ENCODE peak calls at places on chromosome 12, in ten cellular contexts. Z, S, D, X, Y, B, U, J, V and K are unnamed samples.

GRCh38 chr12:80593766-80594165 is 113.7 kb upstream of the MYF6 start:
- DNase-seq in Z (no peak), S (no peak), D (no peak), X (no peak), Y (no peak), B (no peak), U (no peak), J (no peak), V (no peak), K (no peak)

GRCh38 chr12:114288071-114288470 is 117.9 kb downstream of the TBX5 start:
- DNase-seq in Z (no peak), S (no peak), D (no peak), X (no peak), Y (no peak), B (no peak), U (no peak), J (no peak), V (no peak), K (no peak)

GRCh38 chr12:62943779-62944395 is 8.9 kb upstream of the PPM1H start:
- DNase-seq in Z (no peak), S (no peak), D (no peak), X (no peak), Y (no peak), B (no peak), U (no peak), J (no peak), V (no peak), K (no peak)

GRCh38 chr12:48165089-48166031 is 8.0 kb upstream of the ASB8 start:
- DNase-seq in Z (peak), S (no peak), D (no peak), X (no peak), Y (peak), B (no peak), U (no peak), J (no peak), V (no peak), K (no peak)

GRCh38 chr12:75315518-75315917 is 14.6 kb downstream of the CAPS2 start:
- DNase-seq in Z (no peak), S (no peak), D (no peak), X (no peak), Y (no peak), B (no peak), U (no peak), J (no peak), V (no peak), K (no peak)

GRCh38 chr12:24387381-24387780 is 437.9 kb upstream of the SOX5 start:
- DNase-seq in Z (no peak), S (no peak), D (no peak), X (no peak), Y (no peak), B (no peak), U (no peak), J (no peak), V (no peak), K (no peak)

GRCh38 chr12:89880695-89881350 is 172.2 kb upstream of the ATP2B1 start:
- DNase-seq in Z (no peak), S (peak), D (peak), X (peak), Y (no peak), B (no peak), U (peak), J (no peak), V (no peak), K (no peak)

GRCh38 chr12:125169870-125170269 is 104.6 kb downstream of the AACS start:
- DNase-seq in Z (no peak), S (no peak), D (no peak), X (no peak), Y (no peak), B (no peak), U (no peak), J (no peak), V (no peak), K (no peak)

GRCh38 chr12:132487311-132487741 is 2.6 kb upstream of the FBRSL1 start:
- DNase-seq in Z (no peak), S (no peak), D (no peak), X (no peak), Y (no peak), B (no peak), U (no peak), J (no peak), V (peak), K (no peak)

GRCh38 chr12:14999421-15000047 is 26.7 kb downstream of the PDE6H start:
- DNase-seq in Z (no peak), S (no peak), D (no peak), X (no peak), Y (no peak), B (no peak), U (no peak), J (no peak), V (no peak), K (no peak)

GRCh38 chr12:92593734-92594402 is 108.9 kb upstream of the PLEKHG7 start:
- DNase-seq in Z (no peak), S (peak), D (peak), X (peak), Y (no peak), B (peak), U (peak), J (peak), V (peak), K (peak)

GRCh38 chr12:25592725-25593495 is 39.8 kb upstream of the LMNTD1 start:
- DNase-seq in Z (no peak), S (no peak), D (no peak), X (no peak), Y (no peak), B (no peak), U (no peak), J (no peak), V (no peak), K (no peak)

GRCh38 chr12:42014972-42015371 is 129.7 kb downstream of the GXYLT1 start:
- DNase-seq in Z (no peak), S (no peak), D (no peak), X (no peak), Y (no peak), B (no peak), U (no peak), J (no peak), V (no peak), K (no peak)

GRCh38 chr12:112107728-112108447 is 695 bp downstream of the NAA25 start:
- DNase-seq in Z (no peak), S (no peak), D (no peak), X (no peak), Y (peak), B (no peak), U (peak), J (no peak), V (no peak), K (no peak)

GRCh38 chr12:4720637-4720995 is 416 bp downstream of the GALNT8 start:
- DNase-seq in Z (no peak), S (no peak), D (no peak), X (no peak), Y (no peak), B (no peak), U (peak), J (no peak), V (no peak), K (no peak)

GRCh38 chr12:45388545-45388944 is 172.7 kb downstream of the ANO6 start:
- DNase-seq in Z (peak), S (no peak), D (no peak), X (no peak), Y (peak), B (no peak), U (peak), J (no peak), V (no peak), K (no peak)

GRCh38 chr12:9122166-9122609 is 6.5 kb upstream of the A2M start:
- DNase-seq in Z (no peak), S (no peak), D (no peak), X (no peak), Y (no peak), B (no peak), U (no peak), J (no peak), V (no peak), K (no peak)

GRCh38 chr12:60872850-60873713 is 1277.3 kb downstream of the SLC16A7 start:
- DNase-seq in Z (no peak), S (peak), D (no peak), X (no peak), Y (no peak), B (no peak), U (no peak), J (peak), V (peak), K (no peak)

DNA sequence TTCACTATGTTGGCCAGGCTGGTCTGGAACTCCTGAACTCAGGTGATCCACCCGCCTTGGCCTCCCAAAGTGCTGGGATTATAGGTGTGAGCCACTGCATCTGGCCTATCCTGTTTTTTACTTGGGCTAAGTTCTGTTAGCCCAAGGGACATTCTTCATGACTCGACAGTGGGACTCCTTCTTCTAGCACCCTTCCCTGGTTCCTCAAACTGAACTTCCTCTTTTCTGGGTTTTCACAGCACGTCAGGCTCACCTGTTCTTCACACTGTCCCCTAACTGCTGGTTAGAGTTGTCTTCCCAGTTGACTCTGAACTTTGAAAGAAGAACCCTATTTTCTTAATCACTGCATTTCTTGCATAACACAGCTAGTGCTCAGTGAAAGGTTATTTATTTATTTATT is 22.5 kb downstream of the CABP1 start:
- DNase-seq in Z (no peak), S (no peak), D (peak), X (no peak), Y (no peak), B (no peak), U (no peak), J (no peak), V (no peak), K (no peak)
- TF ChIP-seq POLR2AphosphoS5 in Z (no peak), S (no peak), D (no peak), X (no peak), Y (no peak), B (no peak), U (no peak), J (no peak), V (no peak), K (no peak)

DNA sequence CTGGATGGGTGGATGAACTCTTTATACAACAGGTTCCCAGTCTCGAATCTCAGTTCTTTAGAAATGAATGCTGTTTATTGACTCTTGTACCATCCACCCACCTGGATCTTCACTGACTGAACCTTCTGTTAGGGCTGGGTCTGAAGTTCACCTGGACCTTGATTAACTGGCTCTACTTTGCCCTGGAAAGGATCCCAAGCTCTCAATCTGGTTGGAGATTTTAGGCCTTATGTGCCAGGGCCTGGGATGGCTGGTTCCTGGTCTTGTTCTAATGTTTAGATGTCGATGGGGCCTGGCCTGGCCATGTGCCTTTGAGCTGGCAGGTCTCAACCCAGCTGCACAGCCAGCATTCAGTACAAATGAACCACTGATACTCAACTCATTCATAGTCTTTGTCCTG is 76.5 kb upstream of the MED13L start:
- DNase-seq in Z (no peak), S (no peak), D (no peak), X (no peak), Y (no peak), B (peak), U (no peak), J (no peak), V (no peak), K (no peak)
- TF ChIP-seq POLR2A in Z (no peak), S (no peak), D (no peak), X (no peak), Y (no peak), B (no peak), U (no peak), J (no peak), V (no peak), K (no peak)

DNA sequence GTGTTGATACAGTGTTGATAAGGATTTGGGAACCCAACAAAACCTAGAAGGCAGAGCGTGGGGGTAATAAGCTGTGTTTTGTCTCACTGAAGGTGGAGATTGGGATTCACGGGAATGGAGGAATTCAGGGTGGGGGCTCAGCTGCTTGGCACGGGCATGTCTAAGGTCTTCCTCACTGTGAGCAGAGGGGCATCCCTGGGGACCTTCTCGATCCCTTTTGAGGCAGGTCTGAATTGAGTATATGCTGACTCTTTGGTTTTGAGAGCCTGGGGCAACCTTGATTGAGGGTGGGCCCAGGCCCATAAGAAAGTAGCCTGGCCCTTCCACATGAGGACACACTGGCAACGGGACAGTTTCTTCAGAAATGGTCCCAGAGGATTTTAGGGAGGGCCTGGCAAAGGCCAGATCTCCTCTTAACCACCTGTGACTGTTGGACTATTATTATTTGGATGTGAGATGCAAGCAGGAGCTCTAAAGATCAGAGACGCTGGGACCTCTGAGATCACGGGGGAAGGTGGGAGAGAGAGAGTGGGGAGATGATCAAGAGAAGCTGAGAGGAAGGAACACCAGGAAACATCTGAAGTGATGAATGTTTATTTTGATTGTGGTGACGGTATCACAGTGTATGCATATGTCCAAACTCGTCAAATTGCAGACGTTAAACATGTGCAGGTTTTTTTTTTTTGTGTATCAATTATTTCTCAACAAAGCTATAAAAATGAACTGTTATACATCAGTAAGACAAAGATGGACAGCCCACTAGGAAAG is 48.4 kb downstream of the SMIM41 start:
- DNase-seq in Z (no peak), S (no peak), D (no peak), X (no peak), Y (peak), B (no peak), U (no peak), J (no peak), V (no peak), K (no peak)
- TF ChIP-seq POLR2AphosphoS5 in Z (no peak), S (no peak), D (no peak), X (no peak), Y (no peak), B (no peak), U (no peak), J (no peak), V (no peak), K (no peak)

GRCh38 chr12:94262228-94263010 is 114.0 kb downstream of the PLXNC1 start:
- DNase-seq in Z (peak), S (peak), D (peak), X (peak), Y (peak), B (peak), U (peak), J (peak), V (peak), K (peak)
- TF ChIP-seq POLR2A in Z (no peak), S (no peak), D (peak), X (peak), Y (no peak), B (no peak), U (no peak), J (no peak), V (peak), K (no peak)

GRCh38 chr12:40691913-40692616 is at the start of gene CNTN1:
- DNase-seq in Z (peak), S (peak), D (peak), X (no peak), Y (peak), B (no peak), U (peak), J (peak), V (no peak), K (peak)

GRCh38 chr12:40689576-40689975 is 2.7 kb upstream of the CNTN1 start:
- DNase-seq in Z (no peak), S (no peak), D (no peak), X (no peak), Y (no peak), B (no peak), U (no peak), J (no peak), V (no peak), K (no peak)

GRCh38 chr12:40697566-40698257 is 5.5 kb downstream of the CNTN1 start:
- DNase-seq in Z (no peak), S (no peak), D (no peak), X (no peak), Y (no peak), B (no peak), U (no peak), J (no peak), V (no peak), K (no peak)

GRCh38 chr12:40692617-40693502 is 621 bp downstream of the CNTN1 start:
- DNase-seq in Z (no peak), S (peak), D (no peak), X (no peak), Y (no peak), B (no peak), U (no peak), J (peak), V (peak), K (peak)

GRCh38 chr12:40693503-40693863 is 1.2 kb downstream of the CNTN1 start:
- DNase-seq in Z (peak), S (no peak), D (no peak), X (no peak), Y (no peak), B (no peak), U (no peak), J (peak), V (peak), K (peak)
- TF ChIP-seq POLR2AphosphoS5 in Z (no peak), S (no peak), D (no peak), X (no peak), Y (no peak), B (no peak), U (no peak), J (no peak), V (no peak), K (no peak)

GRCh38 chr12:13000935-13001724 is 1.1 kb upstream of the HEBP1 start:
- DNase-seq in Z (peak), S (peak), D (peak), X (peak), Y (peak), B (peak), U (peak), J (peak), V (peak), K (peak)

GRCh38 chr12:13001725-13002040 is 1.6 kb upstream of the HEBP1 start:
- DNase-seq in Z (no peak), S (no peak), D (no peak), X (no peak), Y (no peak), B (no peak), U (no peak), J (peak), V (no peak), K (no peak)

GRCh38 chr12:13000616-13000934 is 510 bp upstream of the HEBP1 start:
- DNase-seq in Z (peak), S (no peak), D (peak), X (peak), Y (no peak), B (no peak), U (no peak), J (no peak), V (no peak), K (peak)

GRCh38 chr12:12999276-12999958 is 648 bp downstream of the HEBP1 start:
- DNase-seq in Z (no peak), S (no peak), D (no peak), X (no peak), Y (peak), B (no peak), U (peak), J (no peak), V (no peak), K (peak)

GRCh38 chr12:12999959-13000615 is at the start of gene HEBP1:
- DNase-seq in Z (peak), S (peak), D (peak), X (peak), Y (peak), B (peak), U (peak), J (peak), V (peak), K (peak)
- TF ChIP-seq POLR2A in Z (no peak), S (no peak), D (no peak), X (no peak), Y (no peak), B (peak), U (peak), J (peak), V (peak), K (peak)

GRCh38 chr12:58593557-58594304 is 326.6 kb downstream of the LRIG3 start:
- DNase-seq in Z (peak), S (no peak), D (no peak), X (no peak), Y (no peak), B (no peak), U (no peak), J (no peak), V (no peak), K (no peak)
- TF ChIP-seq POLR2AphosphoS5 in Z (no peak), S (no peak), D (no peak), X (no peak), Y (no peak), B (no peak), U (no peak), J (no peak), V (no peak), K (no peak)

GRCh38 chr12:122888232-122888752 is 7.6 kb downstream of the VPS37B start:
- DNase-seq in Z (peak), S (no peak), D (no peak), X (no peak), Y (peak), B (peak), U (peak), J (no peak), V (no peak), K (peak)
- TF ChIP-seq POLR2A in Z (no peak), S (no peak), D (no peak), X (no peak), Y (no peak), B (peak), U (peak), J (no peak), V (peak), K (no peak)

GRCh38 chr12:107091989-107092641 is 1.2 kb downstream of the CRY1 start:
- DNase-seq in Z (peak), S (no peak), D (no peak), X (no peak), Y (peak), B (no peak), U (peak), J (no peak), V (no peak), K (no peak)
- TF ChIP-seq POLR2AphosphoS5 in Z (no peak), S (no peak), D (no peak), X (no peak), Y (peak), B (peak), U (peak), J (peak), V (no peak), K (peak)

DNA sequence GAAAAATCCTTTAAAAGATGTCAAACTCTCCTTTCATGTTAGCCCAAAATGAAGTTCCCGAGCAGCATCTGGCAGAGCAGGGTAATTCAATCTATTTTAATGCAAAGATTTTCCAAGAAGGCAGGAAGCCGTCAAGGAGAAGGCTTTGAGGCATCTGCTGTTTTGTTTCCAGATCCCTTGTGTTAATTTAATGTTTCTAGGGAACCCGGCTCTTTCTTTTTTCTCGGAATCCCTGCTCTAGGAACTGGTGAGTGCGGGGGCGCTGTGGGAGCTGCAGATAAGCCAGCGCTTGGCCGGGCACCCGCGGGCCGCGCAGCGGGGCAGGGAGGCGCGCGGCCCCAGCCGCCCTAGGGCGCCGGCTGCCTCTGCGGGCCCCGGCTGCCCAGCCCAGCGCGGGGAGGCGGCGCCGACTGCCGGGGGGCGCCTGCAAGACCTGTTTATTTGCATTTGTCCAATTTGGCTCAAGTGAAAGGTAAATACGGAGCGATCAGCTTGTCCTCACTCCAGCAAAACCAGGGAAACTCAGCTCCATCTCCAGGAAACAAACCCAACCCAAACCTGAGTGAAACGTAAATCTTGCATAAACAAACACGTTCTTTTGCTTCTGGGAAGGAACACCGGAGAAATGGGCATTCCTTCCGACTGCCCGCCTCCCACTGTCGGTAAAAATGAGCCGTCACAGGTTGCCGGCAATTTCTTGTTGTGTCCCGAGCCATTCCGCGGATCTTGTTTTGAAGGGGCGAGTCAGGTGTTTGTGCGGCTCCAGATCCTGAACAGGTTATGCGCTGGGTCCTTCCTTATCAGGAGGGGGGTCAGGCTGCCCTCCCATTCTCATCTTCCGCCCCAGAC is 65.1 kb downstream of the CRADD start:
- DNase-seq in Z (peak), S (peak), D (peak), X (peak), Y (peak), B (peak), U (peak), J (peak), V (peak), K (peak)
- TF ChIP-seq POLR2A in Z (no peak), S (no peak), D (peak), X (no peak), Y (peak), B (no peak), U (no peak), J (no peak), V (peak), K (no peak)